ENCODE peak calls at places on chromosomes 13 and 19, in seven cellular contexts. K is NCI-H460; A is GM12892; I is A549; Q is cardiac septum; P is activated CD4-positive, alpha-beta T cell treated with anti-CD3 and anti-CD28 coated beads, Interleukin-2, amount 50 U/mL, for 24 hours; E is astrocyte of the hippocampus. B is an unnamed sample.

GRCh38 chr13:23554000-23554399 is 16.2 kb upstream of the TNFRSF19 start:
- DNase-seq in K (no peak), A (no peak), I (no peak), Q (no peak), P (no peak), E (no peak), B (no peak)

GRCh38 chr19:18308051-18308947 is 14.6 kb downstream of the LSM4 start:
- DNase-seq in K (no peak), A (no peak), I (no peak), Q (no peak), P (no peak), E (no peak), B (no peak)

GRCh38 chr19:32642771-32643170 is 32.2 kb downstream of the ANKRD27 start:
- DNase-seq in K (no peak), A (no peak), I (no peak), Q (no peak), P (peak), E (no peak), B (no peak)

GRCh38 chr19:17183271-17183757 is 31.8 kb upstream of the USE1 start:
- DNase-seq in K (no peak), A (no peak), I (no peak), Q (no peak), P (no peak), E (no peak), B (no peak)

GRCh38 chr19:23460656-23461055 is 65.4 kb upstream of the ZNF91 start:
- DNase-seq in K (no peak), A (no peak), I (no peak), Q (no peak), P (no peak), E (no peak), B (no peak)

GRCh38 chr19:51471527-51471926 is 6.8 kb upstream of the CEACAM18 start:
- DNase-seq in K (no peak), A (no peak), I (no peak), Q (no peak), P (no peak), E (no peak), B (no peak)

GRCh38 chr13:112775791-112776279 is 86.0 kb downstream of the ATP11A start:
- DNase-seq in K (no peak), A (no peak), I (no peak), Q (no peak), P (no peak), E (no peak), B (no peak)

GRCh38 chr13:98279473-98280175 is 102.6 kb upstream of the RNF113B start:
- DNase-seq in K (no peak), A (no peak), I (no peak), Q (no peak), P (no peak), E (no peak), B (no peak)

GRCh38 chr19:4740092-4740491 is 16.4 kb upstream of the DPP9 start:
- DNase-seq in K (no peak), A (no peak), I (no peak), Q (no peak), P (no peak), E (no peak), B (no peak)

GRCh38 chr13:99158846-99159245 is 41.8 kb upstream of the UBAC2 start:
- DNase-seq in K (no peak), A (no peak), I (no peak), Q (no peak), P (no peak), E (no peak), B (no peak)

GRCh38 chr19:18196511-18196845 is 3.5 kb downstream of the MPV17L2 start:
- DNase-seq in K (no peak), A (no peak), I (no peak), Q (no peak), P (no peak), E (no peak), B (no peak)

GRCh38 chr13:101139076-101139475 is 277.2 kb downstream of the NALCN start:
- DNase-seq in K (no peak), A (no peak), I (no peak), Q (no peak), P (no peak), E (peak), B (no peak)

GRCh38 chr19:10085641-10086031 is 481 bp upstream of the SHFL start:
- DNase-seq in K (no peak), A (no peak), I (no peak), Q (no peak), P (no peak), E (no peak), B (no peak)

GRCh38 chr19:12838182-12838890 is at the start of gene MAST1:
- DNase-seq in K (peak), A (peak), I (no peak), Q (no peak), P (no peak), E (peak), B (no peak)

GRCh38 chr19:10981496-10981895 is 20.7 kb downstream of the SMARCA4 start:
- DNase-seq in K (no peak), A (no peak), I (no peak), Q (no peak), P (no peak), E (peak), B (no peak)

B was measured in COLO829.